ENCODE peak calls at places on chromosome 6, in six cellular contexts. F is fibroblast of mammary gland, P is AG10803, I is glutamatergic neuron, H is GM12865, T is lower leg skin. O is an unnamed sample.

GRCh38 chr6:11650297-11650696 is 112.7 kb downstream of the TMEM170B start:
- DNase-seq in T (no peak), F (peak; percentile 14), I (no peak), P (peak; percentile 73), H (no peak), O (peak; percentile 22)

GRCh38 chr6:161536141-161536735 is 262.4 kb upstream of the AGPAT4 start:
- DNase-seq in I (no peak), F (no peak), P (no peak), T (no peak), H (peak; percentile 66), O (no peak)

GRCh38 chr6:54579011-54579410 is 267.6 kb upstream of the FAM83B start:
- DNase-seq in P (peak; percentile 26), H (no peak), F (no peak), T (no peak), I (no peak), O (no peak)

GRCh38 chr6:18491303-18492090 is 104.3 kb downstream of the RNF144B start:
- DNase-seq in H (no peak), P (no peak), T (no peak), F (no peak), I (no peak), O (no peak)

GRCh38 chr6:14665827-14666724 is 548.5 kb downstream of the CD83 start:
- DNase-seq in T (no peak), I (no peak), H (peak; percentile 68), F (peak; percentile 100), P (peak; percentile 84), O (peak; percentile 21)

GRCh38 chr6:158662607-158663464 is 13.0 kb downstream of the SYTL3 start:
- DNase-seq in H (no peak), T (no peak), P (peak; percentile 52), F (peak; percentile 59), I (no peak), O (peak; percentile 64)

GRCh38 chr6:163935158-163935762 is 520.7 kb downstream of the QKI start:
- DNase-seq in I (no peak), H (no peak), F (no peak), P (peak; percentile 2), T (no peak), O (no peak)

GRCh38 chr6:45676376-45676775 is 298.6 kb upstream of the SUPT3H start:
- DNase-seq in P (no peak), T (no peak), H (no peak), I (no peak), F (no peak), O (no peak)

GRCh38 chr6:160348552-160349441 is 619 bp downstream of the SLC22A3 start:
- DNase-seq in H (no peak), P (no peak), F (no peak), I (peak; percentile 56), T (no peak), O (peak; percentile 35)

GRCh38 chr6:142187209-142187608 is 40.1 kb downstream of the VTA1 start:
- DNase-seq in H (no peak), T (no peak), I (no peak), F (peak; percentile 71), P (peak; percentile 30), O (peak; percentile 27)

GRCh38 chr6:18115356-18115755 is 7.1 kb downstream of the NHLRC1 start:
- DNase-seq in T (no peak), I (no peak), F (no peak), P (no peak), H (no peak), O (no peak)

GRCh38 chr6:75409928-75410327 is 83.7 kb downstream of the FILIP1 start:
- DNase-seq in T (no peak), I (no peak), P (no peak), H (no peak), F (peak; percentile 47), O (no peak)

GRCh38 chr6:44068607-44069296 is 58.5 kb downstream of the MRPL14 start:
- DNase-seq in T (no peak), I (no peak), H (no peak), F (no peak), P (no peak), O (peak; percentile 26)

GRCh38 chr6:152598858-152599537 is 38.2 kb downstream of the SYNE1 start:
- DNase-seq in H (no peak), P (peak; percentile 35), F (peak; percentile 52), T (no peak), I (no peak), O (no peak)

GRCh38 chr6:133503330-133503729 is 262.2 kb downstream of the EYA4 start:
- DNase-seq in H (no peak), F (no peak), P (peak; percentile 62), I (no peak), T (no peak), O (no peak)

DNA sequence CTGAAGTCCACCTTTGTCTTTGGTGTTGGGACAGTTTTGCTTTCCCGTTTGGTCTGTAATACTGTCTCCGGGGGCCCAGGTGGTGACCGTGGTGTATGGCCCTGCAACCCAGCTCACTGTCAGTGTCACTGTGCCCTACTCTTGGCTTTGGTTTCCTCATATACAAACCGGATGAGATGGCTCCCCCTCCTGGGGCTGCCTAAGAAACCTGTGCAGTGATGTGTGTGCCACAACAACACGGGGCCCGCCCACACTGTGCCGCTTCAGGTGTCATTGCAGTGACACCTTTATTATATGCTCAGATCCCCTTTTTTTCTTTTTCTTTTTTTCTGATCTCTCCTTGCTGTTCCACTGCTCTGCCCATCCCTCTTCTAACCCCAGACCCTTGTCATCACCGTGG is 73.9 kb downstream of the RAMACL start:
- DNase-seq in I (no peak), H (peak; percentile 49), T (peak; percentile 82), F (no peak), P (no peak), O (no peak)
- TF ChIP-seq CTCF in I (no peak), H (peak; percentile 21), T (no peak), F (no peak), P (no peak), O (no peak)

DNA sequence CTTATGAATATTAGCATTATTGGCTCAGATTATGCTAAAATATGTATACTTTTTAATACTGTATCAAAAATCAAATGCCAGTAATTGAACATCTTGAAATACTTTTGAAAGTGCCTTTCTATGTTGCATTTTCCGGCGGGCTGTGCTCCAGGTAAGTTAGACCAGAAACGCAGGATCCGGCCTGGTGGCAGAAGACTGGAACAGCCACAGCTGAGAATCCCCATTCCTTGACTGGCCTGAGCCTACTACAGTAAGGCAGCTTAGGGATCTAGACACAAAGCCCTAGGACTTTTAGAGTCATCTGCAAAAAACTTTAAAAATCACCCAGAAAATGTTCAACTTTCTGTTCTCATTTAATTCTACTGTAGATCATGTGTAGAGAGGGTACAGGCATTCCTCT is 138.8 kb upstream of the C6orf118 start:
- DNase-seq in H (no peak), T (no peak), P (no peak), I (peak; percentile 25), F (no peak), O (no peak)
- TF ChIP-seq CTCF in H (no peak), T (no peak), P (no peak), I (peak; percentile 14), F (no peak), O (no peak)

DNA sequence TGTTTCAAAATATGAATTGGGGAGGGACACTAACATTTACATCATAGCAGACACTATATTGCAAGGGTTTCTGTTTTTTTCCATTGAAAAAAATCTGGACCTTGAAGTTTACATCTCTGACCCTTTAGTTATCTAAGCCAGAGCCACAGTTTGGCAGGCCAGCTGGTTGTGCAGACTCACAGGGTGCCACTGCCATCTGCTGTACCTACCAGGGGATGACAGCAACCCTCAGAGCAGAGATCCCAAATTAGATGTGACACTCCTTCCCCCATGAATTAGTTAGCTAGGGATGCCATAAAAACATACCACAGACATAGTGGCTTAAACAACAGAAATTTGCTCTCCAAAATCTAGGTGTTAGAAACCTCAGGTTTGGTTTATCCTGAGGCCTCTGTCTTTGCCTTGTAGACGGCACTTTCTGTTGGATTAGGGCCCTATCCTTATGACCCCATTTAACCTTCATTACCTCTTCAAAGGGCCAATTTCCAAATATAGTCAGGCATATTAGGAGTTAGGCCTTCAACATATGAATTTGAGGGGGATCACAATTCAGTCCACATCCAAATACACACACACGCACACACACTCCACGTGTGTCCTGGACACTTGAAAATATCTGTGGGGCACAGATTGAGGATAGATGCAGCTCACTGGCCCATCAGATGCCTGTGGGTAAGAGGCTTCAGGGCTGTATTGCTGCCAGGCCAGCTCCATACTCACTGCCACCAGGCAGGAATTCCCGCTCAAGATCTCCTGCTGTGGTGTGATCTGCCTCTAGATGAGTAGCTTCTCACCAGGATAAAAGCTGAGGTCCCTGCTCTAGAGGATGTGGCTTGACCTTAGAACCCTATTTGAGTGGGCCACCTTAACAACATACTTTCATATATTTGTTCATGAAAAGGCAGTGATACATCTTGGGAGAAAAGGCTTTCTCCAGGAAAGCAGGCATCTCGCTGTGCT is 166.1 kb upstream of the RNF217 start:
- DNase-seq in H (peak; percentile 14), F (peak; percentile 23), T (no peak), P (no peak), I (peak; percentile 61), O (peak; percentile 56)
- TF ChIP-seq CTCF in H (peak; percentile 27), F (peak; percentile 56), T (no peak), P (peak; percentile 30), I (peak; percentile 58), O (peak; percentile 53)

GRCh38 chr6:140048202-140048790 is 673.8 kb upstream of the CITED2 start:
- DNase-seq in P (no peak), I (no peak), F (no peak), T (no peak), H (no peak), O (no peak)

GRCh38 chr6:140050232-140050995 is 676.0 kb upstream of the CITED2 start:
- DNase-seq in I (peak; percentile 33), P (peak; percentile 50), H (no peak), T (no peak), F (peak; percentile 75), O (peak; percentile 39)

GRCh38 chr6:140047321-140047720 is 672.9 kb upstream of the CITED2 start:
- DNase-seq in H (no peak), F (no peak), P (no peak), I (no peak), T (no peak), O (no peak)

GRCh38 chr6:140051521-140052455 is 677.3 kb upstream of the CITED2 start:
- DNase-seq in P (peak; percentile 99), H (no peak), T (no peak), F (peak; percentile 99), I (peak; percentile 18), O (no peak)

DNA sequence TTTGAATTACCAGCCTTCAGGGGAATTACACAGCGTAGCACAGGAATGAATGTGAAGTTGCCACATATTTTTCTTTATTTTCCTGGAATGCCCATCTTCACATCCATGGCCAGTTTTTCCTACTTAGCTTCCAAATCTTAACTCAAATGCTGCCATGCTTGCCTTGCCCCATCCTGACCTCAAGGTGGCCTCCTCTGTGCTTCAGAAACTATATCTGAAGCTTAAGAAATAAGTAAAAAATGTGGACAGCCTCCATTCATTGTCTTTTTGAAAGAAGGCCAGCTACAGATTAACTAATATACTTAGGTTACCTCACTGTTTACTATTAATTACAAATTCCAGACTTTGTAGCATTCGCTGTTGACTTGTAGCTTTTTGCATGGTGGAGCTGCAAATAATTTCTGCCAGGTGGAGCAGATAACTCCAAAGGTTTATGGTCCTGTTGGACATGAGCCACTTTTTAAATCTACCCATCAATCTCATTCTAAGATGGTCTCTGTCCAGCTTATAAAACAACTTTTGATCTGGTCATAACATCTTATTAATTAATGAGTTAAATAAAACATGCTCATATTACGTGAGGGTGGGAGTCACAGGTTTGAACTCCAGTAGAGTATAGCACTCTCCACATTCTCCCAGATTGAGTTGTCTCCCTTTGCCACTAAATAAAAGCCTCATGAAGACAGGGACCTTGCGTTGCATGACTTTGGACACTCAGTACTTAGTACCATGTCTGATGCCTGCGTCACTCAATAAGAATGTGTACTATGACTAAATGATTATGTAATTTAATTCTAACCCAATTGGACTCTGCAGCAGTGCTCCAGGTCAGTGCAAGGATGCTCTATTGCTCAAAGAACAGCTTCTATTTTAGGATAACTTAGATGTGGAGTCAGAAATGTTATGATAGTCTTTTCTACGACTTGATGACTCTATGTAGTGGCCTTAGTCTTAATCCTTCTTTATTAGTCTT is 678.6 kb upstream of the CITED2 start:
- DNase-seq in P (peak; percentile 81), F (peak; percentile 76), I (no peak), T (no peak), H (peak; percentile 35), O (no peak)
- TF ChIP-seq CTCF in P (peak; percentile 59), F (peak; percentile 50), I (peak; percentile 50), T (no peak), H (peak; percentile 28), O (no peak)